ENCODE peak calls at places on chromosome 15, in five cellular contexts. J is HCT116, D is H1, S is GM12878, B is SK-N-SH. H is an unnamed sample.

GRCh38 chr15:82113116-82113715 is 67.4 kb upstream of the MEX3B start:
- DNase-seq in J (no peak), D (no peak), S (no peak), B (no peak), H (no peak)

GRCh38 chr15:73939138-73939537 is 12.9 kb downstream of the LOXL1 start:
- DNase-seq in J (no peak), D (no peak), S (no peak), B (no peak), H (no peak)

GRCh38 chr15:85743392-85744045 is 51.2 kb downstream of the KLHL25 start:
- DNase-seq in J (no peak), D (no peak), S (no peak), B (no peak), H (no peak)

GRCh38 chr15:77846360-77846759 is 213.6 kb upstream of the LINGO1 start:
- DNase-seq in J (no peak), D (no peak), S (no peak), B (no peak), H (no peak)

GRCh38 chr15:62068071-62068786 is 1.5 kb downstream of the C2CD4A start:
- DNase-seq in J (no peak), D (no peak), S (no peak), B (peak), H (peak)

GRCh38 chr15:39502616-39503195 is 78.2 kb upstream of the THBS1 start:
- DNase-seq in J (no peak), D (no peak), S (no peak), B (no peak), H (no peak)

GRCh38 chr15:79661411-79661810 is 229.3 kb downstream of the MINAR1 start:
- DNase-seq in J (no peak), D (no peak), S (no peak), B (no peak), H (no peak)

GRCh38 chr15:77457619-77458265 is 37.1 kb downstream of the HMG20A start:
- DNase-seq in J (no peak), D (no peak), S (no peak), B (no peak), H (no peak)

GRCh38 chr15:56917652-56918045 is 795 bp upstream of the TCF12 start:
- DNase-seq in J (no peak), D (no peak), S (no peak), B (no peak), H (no peak)

GRCh38 chr15:60541784-60542617 is 63.1 kb upstream of the ICE2 start:
- DNase-seq in J (no peak), D (no peak), S (no peak), B (no peak), H (no peak)

GRCh38 chr15:52963865-52964264 is 173.7 kb upstream of the ONECUT1 start:
- DNase-seq in J (no peak), D (no peak), S (no peak), B (no peak), H (no peak)

GRCh38 chr15:27771892-27772291 is 327.2 kb downstream of the OCA2 start:
- DNase-seq in J (no peak), D (no peak), S (no peak), B (no peak), H (no peak)

GRCh38 chr15:42858999-42859789 is 61.4 kb downstream of the TTBK2 start:
- DNase-seq in J (no peak), D (no peak), S (no peak), B (no peak), H (no peak)

DNA sequence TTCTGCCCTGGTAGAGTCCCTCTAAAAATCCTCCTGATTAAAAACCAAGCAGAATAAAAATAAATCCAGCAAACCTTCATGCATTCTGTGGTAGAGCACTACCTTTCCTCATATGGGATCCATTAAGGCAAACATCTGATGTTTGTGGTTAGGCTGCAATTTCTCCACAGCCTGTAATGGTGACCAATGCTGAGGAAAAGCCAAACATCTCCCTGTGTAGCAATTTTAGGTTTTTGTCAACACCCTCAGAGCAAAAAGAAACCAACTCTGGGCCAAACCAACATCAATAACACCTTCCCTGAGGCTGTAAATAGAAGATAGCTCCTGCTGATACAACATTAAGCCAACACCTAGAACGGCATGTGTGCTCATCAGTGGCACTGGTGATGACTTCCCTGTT is 191.6 kb downstream of the ATP8B4 start:
- DNase-seq in J (no peak), D (no peak), S (no peak), B (no peak), H (no peak)
- TF ChIP-seq JUND in J (no peak), D (no peak), S (no peak), B (no peak), H (no peak)

DNA sequence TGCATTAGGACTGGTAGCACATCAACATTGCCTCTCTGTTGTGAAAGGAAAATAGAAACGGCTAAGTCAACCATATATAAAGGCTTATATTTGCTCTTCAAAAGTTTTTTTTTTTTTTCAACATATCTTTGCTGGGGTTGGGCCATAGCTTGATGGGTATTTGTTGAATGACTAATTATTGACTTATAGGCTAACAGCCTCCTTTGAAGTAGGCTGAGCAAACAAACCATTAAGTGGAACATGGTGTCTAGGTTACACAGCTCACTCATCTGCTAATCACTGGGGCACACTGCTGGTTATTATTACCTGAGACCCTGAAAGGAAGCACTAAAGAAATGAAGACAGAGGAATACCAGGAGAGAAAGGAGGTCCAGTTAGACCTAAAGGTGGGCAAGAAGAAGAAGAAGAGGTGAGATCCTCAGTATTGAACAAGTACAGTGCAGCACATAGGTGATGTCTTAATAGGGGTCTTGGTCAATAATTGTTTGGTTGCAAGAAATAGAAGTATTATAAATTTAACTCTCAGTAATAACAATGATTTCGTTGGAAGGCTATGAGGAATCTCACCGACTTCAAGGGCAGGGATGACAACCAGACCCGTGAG is 139.4 kb downstream of the RPLP1 start:
- DNase-seq in J (no peak), D (no peak), S (no peak), B (no peak), H (peak)
- TF ChIP-seq JUND in J (no peak), D (no peak), S (no peak), B (no peak), H (peak)

GRCh38 chr15:67146875-67147381 is 81.5 kb downstream of the SMAD3 start:
- DNase-seq in J (no peak), D (no peak), S (no peak), B (no peak), H (peak)

GRCh38 chr15:67147410-67147949 is 82.1 kb downstream of the SMAD3 start:
- DNase-seq in J (no peak), D (no peak), S (no peak), B (no peak), H (no peak)

GRCh38 chr15:67149859-67150824 is 84.7 kb downstream of the SMAD3 start:
- DNase-seq in J (peak), D (no peak), S (peak), B (no peak), H (no peak)

GRCh38 chr15:67149068-67149841 is 83.9 kb downstream of the SMAD3 start:
- DNase-seq in J (no peak), D (no peak), S (no peak), B (no peak), H (no peak)

DNA sequence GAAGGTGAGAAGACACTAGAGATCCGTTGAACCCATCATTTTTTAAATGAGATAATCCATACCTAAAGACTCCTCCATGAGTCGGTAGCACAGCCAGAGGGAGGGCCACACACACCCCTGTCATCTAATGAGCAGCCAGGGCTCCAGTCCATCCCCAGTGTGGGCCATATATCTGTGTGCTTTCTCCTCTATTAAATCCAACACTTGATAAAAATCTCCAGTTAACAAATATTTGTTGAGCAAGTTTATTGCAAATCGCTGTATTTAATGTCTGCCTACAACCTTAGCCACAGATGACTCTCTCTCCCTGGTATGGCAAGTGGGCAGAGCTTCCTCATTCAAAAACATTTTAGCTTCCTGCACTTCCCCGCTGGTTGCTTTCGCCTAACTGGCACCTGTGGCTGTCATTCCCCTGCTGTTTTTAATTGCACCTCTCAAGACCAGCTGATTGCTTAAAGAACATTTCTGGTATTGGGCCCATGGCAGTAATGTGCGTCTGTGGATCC is 82.8 kb downstream of the SMAD3 start:
- DNase-seq in J (no peak), D (no peak), S (no peak), B (no peak), H (peak)
- TF ChIP-seq JUND in J (no peak), D (no peak), S (no peak), B (peak), H (peak)

GRCh38 chr15:90049666-90050604 is 48.8 kb downstream of the ZNF710 start:
- DNase-seq in J (no peak), D (no peak), S (no peak), B (no peak), H (no peak)
- TF ChIP-seq JUND in J (no peak), D (no peak), S (no peak), B (no peak), H (no peak)

GRCh38 chr15:72536506-72536905 is 62.4 kb downstream of the ARIH1 start:
- DNase-seq in J (no peak), D (no peak), S (no peak), B (no peak), H (no peak)
- TF ChIP-seq JUND in J (no peak), D (no peak), S (no peak), B (no peak), H (no peak)

GRCh38 chr15:71275098-71275497 is 159.8 kb downstream of the THSD4 start:
- DNase-seq in J (no peak), D (no peak), S (no peak), B (no peak), H (no peak)
- TF ChIP-seq JUND in J (no peak), D (no peak), S (no peak), B (no peak), H (no peak)

GRCh38 chr15:92899910-92900711 is at the start of gene CHD2:
- DNase-seq in J (peak), D (peak), S (peak), B (peak), H (peak)

GRCh38 chr15:92902020-92902419 is 1.9 kb downstream of the CHD2 start:
- DNase-seq in J (no peak), D (no peak), S (no peak), B (no peak), H (no peak)

GRCh38 chr15:92901053-92901761 is 1.1 kb downstream of the CHD2 start:
- DNase-seq in J (no peak), D (no peak), S (no peak), B (no peak), H (no peak)

GRCh38 chr15:92898988-92899909 is 875 bp upstream of the CHD2 start:
- DNase-seq in J (peak), D (no peak), S (no peak), B (no peak), H (no peak)

DNA sequence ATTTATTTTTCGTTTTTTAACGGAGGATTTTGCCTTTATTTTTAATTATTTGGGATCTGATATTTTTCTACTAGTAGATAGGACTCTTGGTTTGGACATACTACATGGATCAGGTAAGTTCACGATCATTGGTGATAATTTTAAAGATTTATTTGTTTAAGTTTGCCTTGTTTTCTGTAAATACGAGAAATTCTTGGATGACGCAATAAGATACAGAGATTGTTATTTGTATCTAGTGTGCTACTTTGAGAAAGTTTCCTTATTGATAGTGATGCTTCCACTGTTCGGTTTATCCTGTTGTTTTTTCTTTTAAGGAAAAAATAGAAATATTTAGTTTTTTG is 558 bp downstream of the CHD2 start:
- DNase-seq in J (no peak), D (no peak), S (no peak), B (no peak), H (no peak)
- TF ChIP-seq JUND in J (no peak), D (no peak), S (no peak), B (no peak), H (no peak)

GRCh38 chr15:67504796-67505195 is 16.1 kb upstream of the C15orf61 start:
- DNase-seq in J (no peak), D (no peak), S (no peak), B (no peak), H (no peak)
- TF ChIP-seq JUND in J (no peak), D (no peak), S (no peak), B (no peak), H (no peak)

DNA sequence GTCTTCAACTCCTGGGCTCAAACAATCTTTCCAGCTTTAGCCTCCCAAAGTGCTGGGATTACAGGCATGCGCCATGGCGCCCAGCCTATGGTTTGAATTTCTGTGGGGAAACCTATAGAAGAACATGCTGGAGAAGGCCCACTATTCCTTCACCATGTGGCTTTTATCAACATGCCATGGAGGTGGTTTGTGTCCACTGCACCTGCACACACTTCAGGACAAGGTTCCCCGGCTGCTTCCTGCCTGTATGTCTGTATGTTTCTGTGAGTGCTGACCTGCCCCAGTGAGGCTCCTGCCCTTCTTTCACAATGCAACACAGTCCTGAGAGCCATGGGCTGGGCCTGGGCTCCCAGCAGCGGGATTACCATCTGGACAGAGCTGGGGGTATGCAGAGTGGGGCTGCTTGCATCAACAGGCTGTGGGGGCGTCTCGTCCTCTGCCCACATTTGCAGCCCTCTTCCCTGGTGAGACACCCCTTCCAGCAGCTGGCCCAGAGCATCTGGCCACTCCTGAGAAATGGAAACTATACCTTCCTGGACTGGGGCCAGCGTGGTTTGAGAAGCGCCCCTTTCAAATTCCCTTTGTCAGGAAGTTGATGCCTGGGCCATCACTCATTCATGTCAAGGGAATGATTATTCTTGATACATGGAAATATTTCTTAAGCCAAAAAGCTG is 29.4 kb upstream of the C15orf39 start:
- DNase-seq in J (no peak), D (no peak), S (no peak), B (no peak), H (no peak)
- TF ChIP-seq JUND in J (no peak), D (no peak), S (no peak), B (no peak), H (no peak)